ENCODE peak calls at places on chromosomes 3 and 15, in seven cellular contexts. L, M, A, O, G, Z and V are unnamed samples.

GRCh38 chr3:32194653-32195052 is 43.8 kb upstream of the CMTM8 start:
- DNase-seq in L (no peak), M (no peak), A (no peak), O (no peak), G (no peak), Z (no peak), V (no peak)

GRCh38 chr3:19348929-19349564 is 200.7 kb downstream of the KCNH8 start:
- DNase-seq in L (no peak), M (no peak), A (no peak), O (no peak), G (peak), Z (no peak), V (no peak)

GRCh38 chr3:8632402-8633237 is 12.0 kb downstream of the SSUH2 start:
- DNase-seq in L (no peak), M (no peak), A (no peak), O (no peak), G (peak), Z (no peak), V (no peak)

GRCh38 chr15:57321973-57322601 is 54.2 kb upstream of the CGNL1 start:
- DNase-seq in L (no peak), M (no peak), A (peak), O (no peak), G (no peak), Z (peak), V (no peak)

GRCh38 chr3:113668015-113668414 is 28.4 kb downstream of the USF3 start:
- DNase-seq in L (no peak), M (no peak), A (no peak), O (peak), G (no peak), Z (no peak), V (no peak)

GRCh38 chr3:177468331-177468730 is 271.0 kb upstream of the TBL1XR1 start:
- DNase-seq in L (no peak), M (no peak), A (peak), O (peak), G (peak), Z (peak), V (no peak)

GRCh38 chr3:187104956-187105355 is 34.3 kb downstream of the RPL39L start:
- DNase-seq in L (no peak), M (no peak), A (no peak), O (no peak), G (no peak), Z (peak), V (no peak)

GRCh38 chr3:155572085-155572484 is 172.8 kb downstream of the PLCH1 start:
- DNase-seq in L (no peak), M (no peak), A (no peak), O (no peak), G (no peak), Z (no peak), V (no peak)

GRCh38 chr3:194472290-194472920 is 14.4 kb downstream of the ATP13A3 start:
- DNase-seq in L (peak), M (no peak), A (no peak), O (no peak), G (peak), Z (no peak), V (no peak)

GRCh38 chr3:126197854-126198584 is 17.6 kb upstream of the ALDH1L1 start:
- DNase-seq in L (no peak), M (no peak), A (peak), O (peak), G (peak), Z (peak), V (no peak)

GRCh38 chr3:35733276-35733675 is 94.0 kb downstream of the ARPP21 start:
- DNase-seq in L (no peak), M (no peak), A (no peak), O (no peak), G (no peak), Z (no peak), V (no peak)

GRCh38 chr3:10189557-10190374 is 25.0 kb downstream of the IRAK2 start:
- DNase-seq in L (peak), M (no peak), A (peak), O (no peak), G (peak), Z (peak), V (peak)

GRCh38 chr3:23590424-23590823 is 215.3 kb upstream of the UBE2E1 start:
- DNase-seq in L (no peak), M (no peak), A (no peak), O (no peak), G (no peak), Z (no peak), V (no peak)

GRCh38 chr3:16243706-16244490 is 20.8 kb downstream of the DPH3 start:
- DNase-seq in L (no peak), M (no peak), A (no peak), O (no peak), G (peak), Z (peak), V (no peak)

GRCh38 chr3:38738630-38739395 is 77.2 kb downstream of the SCN10A start:
- DNase-seq in L (no peak), M (no peak), A (no peak), O (no peak), G (peak), Z (peak), V (peak)

GRCh38 chr3:67349551-67350174 is 304.7 kb downstream of the SUCLG2 start:
- DNase-seq in L (no peak), M (no peak), A (no peak), O (no peak), G (peak), Z (no peak), V (no peak)

GRCh38 chr15:78353093-78353492 is 12.9 kb downstream of the CRABP1 start:
- DNase-seq in L (no peak), M (no peak), A (no peak), O (no peak), G (no peak), Z (no peak), V (no peak)

GRCh38 chr15:84034831-84035753 is 200.5 kb upstream of the GOLGA6L4 start:
- DNase-seq in L (no peak), M (no peak), A (no peak), O (peak), G (peak), Z (no peak), V (no peak)

GRCh38 chr3:196778755-196779154 is 39.1 kb downstream of the PAK2 start:
- DNase-seq in L (no peak), M (no peak), A (no peak), O (peak), G (peak), Z (no peak), V (no peak)

GRCh38 chr15:92887869-92888268 is 12.3 kb upstream of the CHD2 start:
- DNase-seq in L (no peak), M (no peak), A (no peak), O (no peak), G (no peak), Z (no peak), V (no peak)

GRCh38 chr3:149258298-149258697 is 36.7 kb upstream of the CP start:
- DNase-seq in L (no peak), M (no peak), A (no peak), O (no peak), G (no peak), Z (peak), V (no peak)

GRCh38 chr3:14148041-14148985 is 23.5 kb downstream of the TMEM43 start:
- DNase-seq in L (no peak), M (no peak), A (no peak), O (no peak), G (no peak), Z (no peak), V (no peak)

GRCh38 chr15:55168350-55168974 is 28.3 kb downstream of the RSL24D1 start:
- DNase-seq in L (peak), M (peak), A (peak), O (peak), G (peak), Z (peak), V (peak)

GRCh38 chr3:2514031-2514430 is 415.4 kb downstream of the CNTN4 start:
- DNase-seq in L (no peak), M (no peak), A (no peak), O (no peak), G (no peak), Z (no peak), V (no peak)

GRCh38 chr3:21835266-21835665 is 84.3 kb upstream of the ZNF385D start:
- DNase-seq in L (no peak), M (no peak), A (no peak), O (no peak), G (no peak), Z (no peak), V (no peak)

GRCh38 chr15:69059170-69059943 is 44.9 kb downstream of the NOX5 start:
- DNase-seq in L (peak), M (peak), A (peak), O (peak), G (peak), Z (peak), V (no peak)

GRCh38 chr15:55627730-55628368 is 39.7 kb upstream of the PYGO1 start:
- DNase-seq in L (no peak), M (no peak), A (no peak), O (peak), G (peak), Z (no peak), V (peak)

GRCh38 chr3:152258448-152259302 is 10.1 kb upstream of the MBNL1 start:
- DNase-seq in L (peak), M (no peak), A (peak), O (peak), G (peak), Z (peak), V (no peak)

GRCh38 chr3:113441051-113441770 is at the start of gene CFAP44:
- DNase-seq in L (peak), M (peak), A (peak), O (peak), G (peak), Z (peak), V (no peak)

GRCh38 chr3:125219261-125219701 is 6.7 kb upstream of the SLC12A8 start:
- DNase-seq in L (no peak), M (no peak), A (no peak), O (no peak), G (no peak), Z (no peak), V (no peak)

GRCh38 chr3:24060055-24060454 is 115.0 kb downstream of the NR1D2 start:
- DNase-seq in L (no peak), M (no peak), A (no peak), O (no peak), G (peak), Z (no peak), V (no peak)

GRCh38 chr3:24181256-24181655 is 236.2 kb downstream of the NR1D2 start:
- DNase-seq in L (no peak), M (no peak), A (no peak), O (no peak), G (no peak), Z (no peak), V (no peak)

GRCh38 chr3:102083469-102083868 is 234.2 kb downstream of the NFKBIZ start:
- DNase-seq in L (no peak), M (no peak), A (no peak), O (no peak), G (no peak), Z (no peak), V (no peak)

GRCh38 chr3:50617096-50617791 is at the start of gene MAPKAPK3:
- DNase-seq in L (peak), M (no peak), A (peak), O (no peak), G (peak), Z (peak), V (no peak)

GRCh38 chr15:38528279-38528678 is 36.3 kb downstream of the RASGRP1 start:
- DNase-seq in L (no peak), M (no peak), A (no peak), O (no peak), G (peak), Z (no peak), V (no peak)

GRCh38 chr15:43776101-43776717 is 557 bp downstream of the ELL3 start:
- DNase-seq in L (peak), M (no peak), A (peak), O (no peak), G (no peak), Z (peak), V (no peak)

GRCh38 chr3:11532865-11533490 is 110.7 kb downstream of the VGLL4 start:
- DNase-seq in L (no peak), M (no peak), A (peak), O (no peak), G (no peak), Z (no peak), V (no peak)

GRCh38 chr3:124702950-124703349 is 27.3 kb upstream of the UMPS start:
- DNase-seq in L (no peak), M (no peak), A (no peak), O (no peak), G (no peak), Z (no peak), V (no peak)